ENCODE peak calls at places on chromosomes 5 and 9, in ten cellular contexts. N is nephron progenitor cell; A is dorsolateral prefrontal cortex; M is HEK293T; K is stimulated activated CD4-positive, alpha-beta T cell treated with anti-CD3 and anti-CD28 coated beads, Interleukin-2, amount 100 ng/mL, for 24 hours; O is EH; W is OCI-LY7; B is memory B cell; E is NCI-H1092; U is skeletal muscle cell. X is an unnamed sample.

GRCh38 chr5:153135416-153135815 is 355.1 kb upstream of the GRIA1 start:
- DNase-seq in N (no peak), A (no peak), M (no peak), K (no peak), O (no peak), W (no peak), B (no peak), E (no peak), U (no peak), X (no peak)

GRCh38 chr9:96136992-96137665 is 164.8 kb downstream of the HSD17B3 start:
- DNase-seq in N (no peak), A (peak), M (no peak), K (no peak), O (peak), W (peak), B (no peak), E (no peak), U (no peak), X (peak)

GRCh38 chr9:71079451-71079850 is 42.0 kb downstream of the TRPM3 start:
- DNase-seq in N (no peak), A (no peak), M (no peak), K (no peak), O (peak), W (no peak), B (no peak), E (no peak), U (no peak), X (peak)

GRCh38 chr5:6905883-6906282 is 192.7 kb downstream of the TENT4A start:
- DNase-seq in N (no peak), A (no peak), M (no peak), K (no peak), O (peak), W (no peak), B (no peak), E (no peak), U (no peak), X (no peak)

GRCh38 chr5:56147679-56148230 is 85.4 kb downstream of the ANKRD55 start:
- DNase-seq in N (no peak), A (no peak), M (no peak), K (no peak), O (no peak), W (no peak), B (no peak), E (no peak), U (no peak), X (no peak)

GRCh38 chr5:179160584-179160983 is 100.4 kb downstream of the ZNF354C start:
- DNase-seq in N (no peak), A (no peak), M (no peak), K (no peak), O (peak), W (no peak), B (no peak), E (no peak), U (no peak), X (no peak)

GRCh38 chr5:84817953-84818352 is 433.3 kb upstream of the EDIL3 start:
- DNase-seq in N (no peak), A (no peak), M (no peak), K (no peak), O (no peak), W (no peak), B (no peak), E (no peak), U (no peak), X (no peak)

GRCh38 chr5:52544738-52545137 is 243.0 kb upstream of the ITGA1 start:
- DNase-seq in N (no peak), A (no peak), M (no peak), K (no peak), O (no peak), W (no peak), B (no peak), E (no peak), U (no peak), X (no peak)

GRCh38 chr5:177473461-177473991 is at the start of gene DBN1:
- DNase-seq in N (peak), A (no peak), M (peak), K (peak), O (peak), W (peak), B (no peak), E (no peak), U (no peak), X (no peak)

GRCh38 chr5:177494356-177495195 is 2.8 kb downstream of the PDLIM7 start:
- DNase-seq in N (peak), A (no peak), M (no peak), K (no peak), O (peak), W (peak), B (no peak), E (no peak), U (peak), X (no peak)

GRCh38 chr9:132478353-132478752 is 68.3 kb downstream of the CFAP77 start:
- DNase-seq in N (no peak), A (no peak), M (no peak), K (no peak), O (no peak), W (no peak), B (no peak), E (no peak), U (no peak), X (no peak)